ENCODE peak calls at places on chromosome 5, in six cellular contexts. L, E, T, C, D and F are unnamed samples.

GRCh38 chr5:31894131-31894530 is 255.2 kb downstream of the PDZD2 start:
- DNase-seq in T (no peak), D (no peak), E (no peak), L (no peak), C (no peak), F (no peak)

GRCh38 chr5:91183743-91184142 is 199.4 kb downstream of the ARRDC3 start:
- DNase-seq in T (no peak), L (no peak), C (peak), E (no peak), D (no peak), F (no peak)

GRCh38 chr5:121021688-121022087 is 557.6 kb downstream of the PRR16 start:
- DNase-seq in E (no peak), D (no peak), T (no peak), C (no peak), L (no peak), F (no peak)

GRCh38 chr5:141841781-141842180 is 36.4 kb downstream of the PCDH1 start:
- DNase-seq in L (no peak), T (no peak), C (no peak), D (no peak), E (no peak), F (no peak)

GRCh38 chr5:66828551-66829421 is 232.6 kb downstream of the MAST4 start:
- DNase-seq in L (peak), D (peak), E (peak), T (peak), C (peak), F (no peak)

GRCh38 chr5:39716532-39716971 is 291.8 kb upstream of the DAB2 start:
- DNase-seq in D (peak), C (peak), E (peak), T (peak), L (peak), F (no peak)

GRCh38 chr5:65126192-65126591 is 355.5 kb downstream of the ADAMTS6 start:
- DNase-seq in T (no peak), C (no peak), L (no peak), E (no peak), D (no peak), F (no peak)

GRCh38 chr5:1728846-1729245 is 70.8 kb downstream of the MRPL36 start:
- DNase-seq in T (no peak), D (no peak), L (no peak), C (no peak), E (no peak), F (peak)

GRCh38 chr5:145536133-145536532 is 299.0 kb downstream of the PRELID2 start:
- DNase-seq in L (no peak), E (no peak), D (no peak), C (no peak), T (no peak), F (no peak)

GRCh38 chr5:38994329-38994927 is 79.8 kb downstream of the RICTOR start:
- DNase-seq in C (peak), D (peak), L (peak), E (no peak), T (peak), F (no peak)

GRCh38 chr5:38579105-38579504 is 22.7 kb upstream of the LIFR start:
- DNase-seq in T (no peak), C (no peak), D (no peak), E (no peak), L (no peak), F (no peak)

GRCh38 chr5:60036539-60036938 is 143.0 kb upstream of the PDE4D start:
- DNase-seq in C (no peak), T (no peak), L (no peak), D (peak), E (no peak), F (no peak)

GRCh38 chr5:179254638-179255271 is 90.5 kb downstream of the ADAMTS2 start:
- DNase-seq in L (no peak), T (no peak), D (no peak), E (no peak), C (no peak), F (peak)

GRCh38 chr5:54533541-54534179 is 16.1 kb downstream of the SNX18 start:
- DNase-seq in L (no peak), E (no peak), C (peak), D (peak), T (no peak), F (no peak)

GRCh38 chr5:36502608-36503007 is 103.8 kb upstream of the SLC1A3 start:
- DNase-seq in T (no peak), L (no peak), C (no peak), D (no peak), E (no peak), F (no peak)

GRCh38 chr5:158116965-158117364 is 258.0 kb upstream of the CLINT1 start:
- DNase-seq in E (no peak), T (no peak), L (no peak), C (no peak), D (no peak), F (no peak)

GRCh38 chr5:58787982-58788381 is 205.1 kb downstream of the RAB3C start:
- DNase-seq in T (no peak), E (no peak), L (no peak), C (no peak), D (no peak), F (no peak)

GRCh38 chr5:850511-851006 is at the start of gene ZDHHC11:
- DNase-seq in E (peak), L (no peak), T (no peak), D (peak), C (peak), F (peak)

GRCh38 chr5:147860641-147861025 is 17.9 kb upstream of the SCGB3A2 start:
- DNase-seq in T (no peak), C (no peak), D (no peak), E (no peak), L (no peak), F (no peak)

GRCh38 chr5:33507426-33507825 is 66.7 kb downstream of the TARS1 start:
- DNase-seq in T (no peak), D (no peak), L (no peak), E (no peak), C (no peak), F (no peak)

GRCh38 chr5:125457617-125458016 is 711.2 kb upstream of the ZNF608 start:
- DNase-seq in D (no peak), C (no peak), L (no peak), E (no peak), T (no peak), F (no peak)

GRCh38 chr5:152125806-152126205 is 201.2 kb upstream of the GLRA1 start:
- DNase-seq in C (no peak), E (no peak), D (no peak), T (no peak), L (no peak), F (no peak)

GRCh38 chr5:108749130-108749861 is 1.6 kb downstream of the FER start:
- DNase-seq in L (no peak), T (peak), E (no peak), C (no peak), D (peak), F (peak)

GRCh38 chr5:43010956-43011355 is 29.2 kb downstream of the ANXA2R start:
- DNase-seq in D (no peak), T (no peak), E (no peak), C (peak), L (no peak), F (no peak)

GRCh38 chr5:41924526-41924871 is 582 bp upstream of the FBXO4 start:
- DNase-seq in L (no peak), E (no peak), D (no peak), T (no peak), C (peak), F (no peak)

GRCh38 chr5:120778491-120779293 is 314.6 kb downstream of the PRR16 start:
- DNase-seq in D (no peak), C (no peak), E (no peak), L (no peak), T (no peak), F (no peak)

GRCh38 chr5:135042595-135042994 is 8.6 kb upstream of the PITX1 start:
- DNase-seq in C (no peak), T (no peak), L (no peak), D (no peak), E (peak), F (no peak)

GRCh38 chr5:180213256-180213600 is 4.2 kb upstream of the RASGEF1C start:
- DNase-seq in D (no peak), E (no peak), L (no peak), C (no peak), T (no peak), F (no peak)

GRCh38 chr5:16574789-16575785 is 41.7 kb downstream of the RETREG1 start:
- DNase-seq in E (peak), L (peak), T (no peak), C (peak), D (peak), F (no peak)

GRCh38 chr5:131386124-131386523 is 122.3 kb downstream of the CDC42SE2 start:
- DNase-seq in E (no peak), L (no peak), D (no peak), T (no peak), C (no peak), F (no peak)

GRCh38 chr5:132411382-132411925 is 41.9 kb downstream of the SLC22A5 start:
- DNase-seq in D (no peak), T (peak), L (no peak), E (no peak), C (no peak), F (no peak)

GRCh38 chr5:151288180-151288579 is 15.4 kb downstream of the SLC36A3 start:
- DNase-seq in D (peak), T (no peak), L (no peak), E (no peak), C (no peak), F (no peak)

GRCh38 chr5:12323637-12324229 is 419.5 kb upstream of the CTNND2 start:
- DNase-seq in C (no peak), L (no peak), T (no peak), D (peak), E (no peak), F (no peak)

GRCh38 chr5:132408965-132409364 is 39.5 kb downstream of the SLC22A5 start:
- DNase-seq in T (no peak), L (no peak), E (no peak), D (no peak), C (no peak), F (no peak)

GRCh38 chr5:58188287-58188651 is 271.6 kb downstream of the PLK2 start:
- DNase-seq in T (no peak), D (peak), E (no peak), L (no peak), C (no peak), F (no peak)

GRCh38 chr5:172506921-172507320 is 52.6 kb upstream of the SH3PXD2B start:
- DNase-seq in T (no peak), D (no peak), L (no peak), C (peak), E (no peak), F (peak)
- H3K27ac ChIP-seq in T (no peak), D (no peak), L (no peak), C (peak), E (no peak), F (no peak)

DNA sequence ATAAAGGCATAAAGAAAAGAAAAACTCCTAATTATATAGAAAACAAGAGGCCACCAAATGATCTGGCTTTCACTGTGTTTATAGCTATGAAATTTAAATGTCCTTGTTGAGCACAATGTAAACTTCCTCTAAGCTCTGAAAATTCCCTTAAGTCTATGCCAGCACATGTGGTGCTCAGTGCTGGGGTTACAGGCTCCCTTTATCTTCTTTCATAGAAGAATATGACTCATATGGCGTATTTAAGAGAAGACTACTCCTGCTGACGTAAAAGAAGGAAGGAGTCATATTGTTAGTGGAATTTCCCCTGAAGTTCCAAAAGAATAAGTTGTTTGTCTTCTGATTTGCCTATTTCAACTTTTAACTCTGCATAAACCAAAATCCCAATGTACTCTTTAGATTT is 30.4 kb downstream of the RNF145 start:
- DNase-seq in C (no peak), D (no peak), T (no peak), L (no peak), E (no peak), F (no peak)
- H3K27ac ChIP-seq in C (peak), D (no peak), T (no peak), L (no peak), E (no peak), F (peak)

GRCh38 chr5:140345919-140346347 is 470 bp downstream of the HBEGF start:
- DNase-seq in T (no peak), C (peak), L (no peak), D (peak), E (peak), F (no peak)
- H3K27ac ChIP-seq in T (no peak), C (peak), L (peak), D (no peak), E (no peak), F (peak)

GRCh38 chr5:52469835-52470234 is 317.9 kb upstream of the ITGA1 start:
- DNase-seq in D (peak), T (no peak), E (no peak), L (no peak), C (no peak), F (no peak)

GRCh38 chr5:52466749-52467148 is 321.0 kb upstream of the ITGA1 start:
- DNase-seq in T (no peak), D (no peak), C (no peak), L (no peak), E (no peak), F (no peak)

GRCh38 chr5:52469420-52469819 is 318.3 kb upstream of the ITGA1 start:
- DNase-seq in D (no peak), T (no peak), L (no peak), C (no peak), E (no peak), F (no peak)

GRCh38 chr5:52468980-52469379 is 318.7 kb upstream of the ITGA1 start:
- DNase-seq in E (no peak), C (no peak), T (no peak), D (no peak), L (no peak), F (no peak)
- H3K27ac ChIP-seq in E (no peak), C (no peak), T (no peak), D (no peak), L (no peak), F (no peak)